ENCODE peak calls at places on chromosomes 11 and 22, in four cellular contexts. Y is heart left ventricle, U is IMR-90, T is upper lobe of left lung. I is an unnamed sample. For H3K27me3, the result is how much of the 10 kb centered on the place peaks cover.

GRCh38 chr11:61187505-61188130 is 15.7 kb upstream of the PGA3 start:
- DNase-seq in Y (peak), U (peak), T (no peak), I (no peak)

GRCh38 chr22:30309981-30310672 is 16.6 kb downstream of the TBC1D10A start:
- DNase-seq in Y (no peak), U (peak), T (no peak), I (peak)

GRCh38 chr11:109026891-109027489 is 362.1 kb downstream of the DDX10 start:
- DNase-seq in Y (no peak), U (peak), T (no peak), I (no peak)

GRCh38 chr11:112227002-112227401 is 774 bp downstream of the PTS start:
- DNase-seq in Y (no peak), U (peak), T (no peak), I (no peak)

GRCh38 chr11:66800720-66801428 is 42.4 kb upstream of the RCE1 start:
- DNase-seq in Y (no peak), U (no peak), T (no peak), I (peak)

GRCh38 chr22:42745118-42745517 is 24.4 kb upstream of the A4GALT start:
- DNase-seq in Y (no peak), U (peak), T (no peak), I (no peak)

GRCh38 chr11:73331138-73331916 is 23.3 kb downstream of the ARHGEF17 start:
- DNase-seq in Y (peak), U (peak), T (no peak), I (no peak)

GRCh38 chr11:35680506-35680905 is 17.9 kb downstream of the TRIM44 start:
- DNase-seq in Y (no peak), U (no peak), T (no peak), I (no peak)

GRCh38 chr11:79444923-79445322 is 4.1 kb upstream of the TENM4 start:
- DNase-seq in Y (no peak), U (no peak), T (no peak), I (no peak)

GRCh38 chr11:128179049-128179448 is 408.3 kb downstream of the ETS1 start:
- DNase-seq in Y (no peak), U (no peak), T (no peak), I (no peak)

GRCh38 chr22:39581303-39581702 is 10.8 kb downstream of the CACNA1I start:
- DNase-seq in Y (no peak), U (no peak), T (no peak), I (no peak)

GRCh38 chr11:614583-615452 is 932 bp downstream of the IRF7 start:
- DNase-seq in Y (no peak), U (no peak), T (peak), I (peak)

GRCh38 chr22:38080847-38081635 is 2.9 kb downstream of the SLC16A8 start:
- DNase-seq in Y (peak), U (peak), T (peak), I (no peak)

DNA sequence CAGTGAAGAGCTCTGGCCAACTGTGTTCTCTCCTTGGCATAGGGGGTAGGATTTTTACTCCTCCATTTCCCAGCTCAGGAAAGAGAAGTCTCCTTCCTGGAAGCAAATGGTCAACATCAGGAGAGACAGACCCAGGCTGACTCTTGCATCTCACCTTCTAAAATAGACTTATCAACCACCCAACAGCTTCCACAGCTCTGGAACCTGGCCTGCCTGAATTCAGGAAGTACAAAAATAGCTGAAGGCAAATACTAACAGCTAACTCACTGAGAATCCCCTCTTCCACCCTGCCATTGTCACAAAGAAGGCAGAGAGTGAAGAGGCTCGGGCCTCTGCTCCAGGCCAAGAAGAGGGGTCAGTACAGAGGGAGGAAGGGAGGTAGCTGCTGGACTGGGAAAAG is 213.6 kb downstream of the NXPE2 start:
- DNase-seq in Y (no peak), U (no peak), T (no peak), I (no peak)
- H3K4me3 ChIP-seq in Y (no peak), U (no peak), T (no peak), I (no peak)

GRCh38 chr11:117877120-117877784 is 794 bp upstream of the FXYD6 start:
- DNase-seq in Y (no peak), U (no peak), T (no peak), I (no peak)
- H3K27me3 ChIP-seq in Y (under half), U (half or more), T (under half), I (under half)

GRCh38 chr11:132187814-132188213 is 817.4 kb downstream of the NTM start:
- DNase-seq in Y (no peak), U (peak), T (no peak), I (no peak)

GRCh38 chr11:132184079-132184478 is 813.7 kb downstream of the NTM start:
- DNase-seq in Y (no peak), U (no peak), T (no peak), I (no peak)

GRCh38 chr11:132187391-132187790 is 817.0 kb downstream of the NTM start:
- DNase-seq in Y (no peak), U (no peak), T (no peak), I (no peak)

GRCh38 chr11:132186193-132186592 is 815.8 kb downstream of the NTM start:
- DNase-seq in Y (no peak), U (no peak), T (no peak), I (no peak)

DNA sequence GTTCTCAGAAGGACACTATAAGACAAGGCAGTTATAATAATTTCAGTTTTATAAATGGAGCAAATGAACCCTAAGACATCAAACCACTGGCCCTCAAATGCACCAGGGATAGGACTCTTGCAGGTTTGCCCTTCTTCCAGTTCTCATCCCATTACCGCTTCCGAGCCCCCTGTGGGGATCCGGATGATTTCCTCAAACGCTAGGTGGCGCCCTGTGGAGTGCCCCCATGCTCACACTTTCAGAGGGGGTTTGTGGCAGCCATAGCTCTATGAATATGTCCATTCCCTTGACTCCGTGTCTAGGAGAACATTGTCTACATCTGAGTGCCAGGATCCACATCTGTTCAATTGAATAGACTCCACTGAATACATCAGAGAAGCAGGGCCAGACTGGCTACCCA is 816.3 kb downstream of the NTM start:
- DNase-seq in Y (no peak), U (no peak), T (no peak), I (no peak)
- TF ChIP-seq CTCF in Y (peak), U (no peak), T (no peak), I (peak)

DNA sequence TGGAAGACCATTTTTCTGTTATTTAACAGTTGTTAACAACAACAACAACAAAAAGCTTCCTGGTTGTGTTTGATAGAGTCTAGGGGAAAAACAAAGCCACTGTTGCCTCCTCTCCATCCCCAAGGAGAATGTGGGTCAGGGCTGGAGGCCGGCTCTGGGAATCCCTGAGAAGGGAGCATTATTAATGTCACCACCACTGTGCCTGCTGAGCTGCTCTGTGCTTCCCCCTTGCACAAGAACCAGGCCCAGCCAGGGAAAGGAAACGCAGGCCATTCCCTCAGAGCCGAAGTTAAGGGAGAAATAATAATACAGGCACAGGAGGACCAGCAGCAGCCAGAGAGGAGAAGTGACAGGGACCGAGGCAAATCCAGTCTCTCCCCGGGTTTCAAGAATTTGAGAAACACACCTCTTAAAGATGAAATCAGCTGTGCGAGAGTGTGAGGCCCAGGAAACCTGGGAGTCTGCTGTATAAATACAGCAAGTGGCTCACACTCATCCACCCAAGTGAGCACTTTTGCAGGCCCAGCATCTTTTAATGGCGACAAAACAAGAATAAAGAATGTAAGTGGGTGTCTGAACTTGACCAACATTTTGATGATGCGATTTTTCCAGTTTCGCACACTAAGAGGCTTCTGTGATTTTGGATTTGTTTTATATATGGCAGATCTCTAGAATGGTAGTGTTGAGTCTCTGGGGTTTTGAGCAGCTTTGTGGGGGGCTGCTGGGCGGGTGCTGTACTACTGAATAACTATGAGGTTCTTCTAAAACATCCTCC is 539.2 kb downstream of the NTM start:
- DNase-seq in Y (no peak), U (peak), T (no peak), I (no peak)
- H3K4me3 ChIP-seq in Y (no peak), U (peak), T (no peak), I (no peak)

DNA sequence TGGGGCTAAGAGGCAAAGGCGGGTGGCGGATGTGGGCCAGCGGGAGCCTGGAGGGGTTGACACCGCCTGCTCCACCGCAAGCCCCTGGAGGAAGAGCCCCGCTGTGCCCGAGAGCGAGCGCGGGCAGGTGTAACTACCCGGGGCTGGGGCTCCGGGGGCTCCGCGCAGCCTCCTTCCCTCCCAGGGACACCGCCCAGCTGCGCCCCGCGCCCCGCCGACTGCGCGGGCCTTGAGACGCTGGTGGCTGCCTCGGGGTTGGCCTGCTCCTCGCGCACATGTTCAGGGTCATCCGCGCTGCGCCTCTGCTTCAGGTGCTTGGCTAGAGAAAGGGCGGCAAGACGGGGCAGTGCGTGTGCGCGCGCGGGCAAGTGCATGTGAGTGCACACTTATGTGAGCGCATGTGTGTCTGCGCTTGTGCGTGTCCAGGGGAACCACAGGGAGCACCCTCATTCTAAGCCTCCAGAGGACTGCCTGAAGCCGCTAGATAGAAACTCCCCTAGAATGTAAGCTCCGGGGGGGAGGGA is 197.5 kb upstream of the TMEM45B start:
- DNase-seq in Y (no peak), U (no peak), T (peak), I (no peak)
- H3K27me3 ChIP-seq in Y (under half), U (under half), T (under half), I (under half)

GRCh38 chr11:38019072-38019775 is 1421.2 kb upstream of the RAG2 start:
- DNase-seq in Y (no peak), U (no peak), T (no peak), I (no peak)

GRCh38 chr11:38013157-38013556 is 1415.1 kb upstream of the RAG2 start:
- DNase-seq in Y (no peak), U (no peak), T (no peak), I (no peak)

DNA sequence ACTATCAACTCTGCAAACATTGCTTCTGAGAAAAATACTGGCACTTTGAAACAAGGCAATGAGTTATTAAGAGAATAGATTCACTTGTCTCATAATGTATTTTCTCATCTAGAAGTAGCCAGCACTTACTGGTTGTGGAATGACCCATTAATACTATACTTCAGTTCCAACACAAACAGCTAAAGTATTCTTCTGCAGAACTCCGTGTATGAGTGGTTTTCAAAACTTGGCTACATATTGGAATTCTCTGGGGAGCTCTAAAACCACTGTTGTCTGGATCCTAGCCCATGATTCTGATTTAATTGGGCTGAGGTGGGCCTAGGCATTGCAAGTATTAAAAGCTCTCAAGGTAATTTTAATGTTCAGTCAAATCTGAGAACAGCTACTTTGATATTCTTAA is 1416.4 kb upstream of the RAG2 start:
- DNase-seq in Y (no peak), U (peak), T (no peak), I (no peak)
- TF ChIP-seq CTCF in Y (no peak), U (no peak), T (no peak), I (no peak)

GRCh38 chr22:50578776-50579310 is 616 bp upstream of the CPT1B start:
- DNase-seq in Y (no peak), U (no peak), T (no peak), I (no peak)

GRCh38 chr22:50576806-50577696 is 1.2 kb downstream of the CPT1B start:
- DNase-seq in Y (no peak), U (no peak), T (no peak), I (no peak)

GRCh38 chr22:50577697-50577986 is 585 bp downstream of the CPT1B start:
- DNase-seq in Y (no peak), U (no peak), T (no peak), I (no peak)

GRCh38 chr22:50579752-50580151 is 1.5 kb upstream of the CPT1B start:
- DNase-seq in Y (no peak), U (no peak), T (no peak), I (no peak)

GRCh38 chr22:50577987-50578775 is at the start of gene CPT1B:
- DNase-seq in Y (peak), U (peak), T (peak), I (no peak)
- H3K4me3 ChIP-seq in Y (peak), U (no peak), T (no peak), I (no peak)

GRCh38 chr11:101974771-101975170 is 58.4 kb upstream of the ANGPTL5 start:
- DNase-seq in Y (no peak), U (no peak), T (no peak), I (no peak)
- H3K27me3 ChIP-seq in Y (under half), U (under half), T (under half), I (under half)

GRCh38 chr11:70281114-70281729 is 10.7 kb downstream of the PPFIA1 start:
- DNase-seq in Y (peak), U (peak), T (no peak), I (no peak)
- TF ChIP-seq CTCF in Y (no peak), U (peak), T (no peak), I (no peak)

GRCh38 chr11:114159802-114160588 is 100.5 kb downstream of the ZBTB16 start:
- DNase-seq in Y (peak), U (peak), T (peak), I (peak)
- H3K4me3 ChIP-seq in Y (peak), U (no peak), T (no peak), I (no peak)

I was measured in GM06990.